ENCODE peak calls at places on chromosomes 11 and 22, in seven cellular contexts. One of them, this sample, is unnamed.

GRCh38 chr11:122723576-122723975 is 68.1 kb downstream of the UBASH3B start:
- DNase-seq in stomach: no peak
- DNase-seq in choroid plexus epithelial cell: peak; percentile 52
- DNase-seq in kidney: no peak
- DNase-seq in psoas muscle: no peak
- DNase-seq in HFF-Myc: no peak
- DNase-seq in AG04450: no peak
- DNase-seq in this sample: no peak

GRCh38 chr22:43419371-43420080 is 7.7 kb downstream of the MPPED1 start:
- DNase-seq in stomach: peak; percentile 68
- DNase-seq in HFF-Myc: no peak
- DNase-seq in kidney: no peak
- DNase-seq in choroid plexus epithelial cell: no peak
- DNase-seq in psoas muscle: no peak
- DNase-seq in AG04450: no peak
- DNase-seq in this sample: no peak

GRCh38 chr11:93131709-93132108 is 66.1 kb downstream of the SLC36A4 start:
- DNase-seq in stomach: no peak
- DNase-seq in HFF-Myc: no peak
- DNase-seq in choroid plexus epithelial cell: no peak
- DNase-seq in kidney: no peak
- DNase-seq in psoas muscle: no peak
- DNase-seq in AG04450: no peak
- DNase-seq in this sample: no peak

GRCh38 chr11:1128333-1129142 is 29.2 kb upstream of the MUC5AC start:
- DNase-seq in psoas muscle: no peak
- DNase-seq in HFF-Myc: no peak
- DNase-seq in stomach: peak; percentile 46
- DNase-seq in choroid plexus epithelial cell: no peak
- DNase-seq in kidney: peak; percentile 58
- DNase-seq in AG04450: no peak
- DNase-seq in this sample: no peak

GRCh38 chr11:12318791-12319733 is 58.3 kb upstream of the PARVA start:
- DNase-seq in psoas muscle: no peak
- DNase-seq in kidney: no peak
- DNase-seq in choroid plexus epithelial cell: peak; percentile 21
- DNase-seq in AG04450: peak; percentile 75
- DNase-seq in HFF-Myc: peak; percentile 88
- DNase-seq in stomach: no peak
- DNase-seq in this sample: no peak

GRCh38 chr22:32674925-32675825 is 126.3 kb upstream of the TIMP3 start:
- DNase-seq in choroid plexus epithelial cell: peak; percentile 70
- DNase-seq in psoas muscle: no peak
- DNase-seq in AG04450: no peak
- DNase-seq in stomach: no peak
- DNase-seq in kidney: no peak
- DNase-seq in HFF-Myc: no peak
- DNase-seq in this sample: no peak

GRCh38 chr11:120314861-120315260 is 10.2 kb upstream of the TLCD5 start:
- DNase-seq in kidney: no peak
- DNase-seq in AG04450: no peak
- DNase-seq in psoas muscle: no peak
- DNase-seq in choroid plexus epithelial cell: no peak
- DNase-seq in stomach: no peak
- DNase-seq in HFF-Myc: no peak
- DNase-seq in this sample: no peak

GRCh38 chr11:112616292-112617088 is 344.7 kb upstream of the NCAM1 start:
- DNase-seq in HFF-Myc: no peak
- DNase-seq in kidney: no peak
- DNase-seq in AG04450: no peak
- DNase-seq in choroid plexus epithelial cell: no peak
- DNase-seq in psoas muscle: no peak
- DNase-seq in stomach: no peak
- DNase-seq in this sample: no peak

GRCh38 chr22:40679964-40680818 is 907 bp downstream of the MCHR1 start:
- DNase-seq in psoas muscle: no peak
- DNase-seq in kidney: no peak
- DNase-seq in choroid plexus epithelial cell: peak; percentile 27
- DNase-seq in AG04450: no peak
- DNase-seq in stomach: no peak
- DNase-seq in HFF-Myc: no peak
- DNase-seq in this sample: no peak

GRCh38 chr22:47724751-47725150 is 962.3 kb downstream of the TBC1D22A start:
- DNase-seq in kidney: no peak
- DNase-seq in AG04450: no peak
- DNase-seq in HFF-Myc: no peak
- DNase-seq in stomach: no peak
- DNase-seq in choroid plexus epithelial cell: no peak
- DNase-seq in psoas muscle: no peak
- DNase-seq in this sample: no peak

GRCh38 chr11:20258496-20258895 is 98.2 kb upstream of the DBX1 start:
- DNase-seq in choroid plexus epithelial cell: no peak
- DNase-seq in AG04450: no peak
- DNase-seq in stomach: no peak
- DNase-seq in kidney: no peak
- DNase-seq in psoas muscle: no peak
- DNase-seq in HFF-Myc: no peak
- DNase-seq in this sample: no peak

GRCh38 chr11:133078012-133078411 is 454.3 kb downstream of the OPCML start:
- DNase-seq in kidney: no peak
- DNase-seq in AG04450: no peak
- DNase-seq in psoas muscle: no peak
- DNase-seq in choroid plexus epithelial cell: no peak
- DNase-seq in HFF-Myc: no peak
- DNase-seq in stomach: no peak
- DNase-seq in this sample: no peak

GRCh38 chr11:15565846-15566245 is 451.1 kb downstream of the INSC start:
- DNase-seq in HFF-Myc: no peak
- DNase-seq in stomach: no peak
- DNase-seq in kidney: no peak
- DNase-seq in AG04450: no peak
- DNase-seq in choroid plexus epithelial cell: no peak
- DNase-seq in psoas muscle: no peak
- DNase-seq in this sample: no peak

GRCh38 chr11:64934765-64935633 is 694 bp downstream of the GPHA2 start:
- DNase-seq in kidney: no peak
- DNase-seq in psoas muscle: no peak
- DNase-seq in choroid plexus epithelial cell: no peak
- DNase-seq in HFF-Myc: no peak
- DNase-seq in stomach: no peak
- DNase-seq in AG04450: no peak
- DNase-seq in this sample: no peak

GRCh38 chr11:110908401-110909106 is 196.3 kb upstream of the ARHGAP20 start:
- DNase-seq in stomach: no peak
- DNase-seq in AG04450: peak; percentile 68
- DNase-seq in kidney: no peak
- DNase-seq in HFF-Myc: no peak
- DNase-seq in psoas muscle: no peak
- DNase-seq in choroid plexus epithelial cell: peak; percentile 95
- DNase-seq in this sample: no peak

GRCh38 chr11:101008961-101009684 is 120.5 kb downstream of the PGR start:
- DNase-seq in kidney: no peak
- DNase-seq in choroid plexus epithelial cell: no peak
- DNase-seq in psoas muscle: no peak
- DNase-seq in stomach: no peak
- DNase-seq in AG04450: no peak
- DNase-seq in HFF-Myc: no peak
- DNase-seq in this sample: no peak

GRCh38 chr22:45584121-45584570 is 81.5 kb downstream of the FBLN1 start:
- DNase-seq in stomach: no peak
- DNase-seq in AG04450: peak; percentile 8
- DNase-seq in psoas muscle: no peak
- DNase-seq in HFF-Myc: no peak
- DNase-seq in kidney: peak; percentile 36
- DNase-seq in choroid plexus epithelial cell: peak; percentile 32
- DNase-seq in this sample: no peak

GRCh38 chr11:121004196-121004840 is 19.6 kb upstream of the TBCEL start:
- DNase-seq in AG04450: no peak
- DNase-seq in psoas muscle: no peak
- DNase-seq in HFF-Myc: no peak
- DNase-seq in stomach: no peak
- DNase-seq in choroid plexus epithelial cell: no peak
- DNase-seq in kidney: no peak
- DNase-seq in this sample: no peak

GRCh38 chr22:26662160-26662559 is 4.8 kb downstream of the MIAT start:
- DNase-seq in stomach: no peak
- DNase-seq in choroid plexus epithelial cell: no peak
- DNase-seq in AG04450: no peak
- DNase-seq in psoas muscle: no peak
- DNase-seq in kidney: no peak
- DNase-seq in HFF-Myc: no peak
- DNase-seq in this sample: no peak

GRCh38 chr22:27850000-27850465 is 48.5 kb upstream of the MN1 start:
- DNase-seq in stomach: peak; percentile 70
- DNase-seq in AG04450: no peak
- DNase-seq in psoas muscle: no peak
- DNase-seq in HFF-Myc: no peak
- DNase-seq in kidney: no peak
- DNase-seq in choroid plexus epithelial cell: peak; percentile 74
- DNase-seq in this sample: no peak

GRCh38 chr11:3091846-3092602 is 34.8 kb upstream of the CARS1 start:
- DNase-seq in choroid plexus epithelial cell: peak; percentile 70
- DNase-seq in kidney: peak; percentile 84
- DNase-seq in HFF-Myc: no peak
- DNase-seq in psoas muscle: peak; percentile 66
- DNase-seq in stomach: peak; percentile 74
- DNase-seq in AG04450: no peak
- DNase-seq in this sample: peak; percentile 70

GRCh38 chr11:20010861-20011225 is 149.4 kb downstream of the DBX1 start:
- DNase-seq in HFF-Myc: no peak
- DNase-seq in kidney: no peak
- DNase-seq in AG04450: no peak
- DNase-seq in stomach: no peak
- DNase-seq in choroid plexus epithelial cell: no peak
- DNase-seq in psoas muscle: no peak
- DNase-seq in this sample: no peak

GRCh38 chr11:97454988-97455387 is 1065.2 kb downstream of the JRKL start:
- DNase-seq in AG04450: no peak
- DNase-seq in stomach: no peak
- DNase-seq in kidney: no peak
- DNase-seq in HFF-Myc: no peak
- DNase-seq in choroid plexus epithelial cell: peak; percentile 83
- DNase-seq in psoas muscle: no peak
- DNase-seq in this sample: no peak

DNA sequence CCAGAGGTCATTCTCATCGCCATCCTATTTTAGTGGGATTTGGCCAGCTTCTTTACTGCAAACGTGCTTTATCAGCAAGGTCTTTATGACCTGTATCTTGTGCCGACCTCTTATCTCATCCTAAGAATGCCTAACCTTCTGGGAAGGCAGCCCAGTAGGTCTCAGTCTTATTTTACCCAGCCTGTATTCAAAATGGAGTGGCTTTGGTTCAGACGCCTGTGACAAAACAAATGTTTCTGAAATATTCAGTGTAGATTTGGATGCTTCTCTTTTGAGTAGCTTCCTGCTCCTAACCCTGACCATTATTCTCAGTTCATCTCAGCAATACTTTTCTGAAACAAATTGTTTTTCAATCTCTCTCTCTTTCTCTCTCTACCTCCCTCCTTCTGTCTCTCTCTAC is 60.1 kb downstream of the TRIM44 start:
- DNase-seq in choroid plexus epithelial cell: no peak
- DNase-seq in HFF-Myc: no peak
- DNase-seq in psoas muscle: no peak
- DNase-seq in stomach: no peak
- DNase-seq in AG04450: no peak
- DNase-seq in kidney: no peak
- DNase-seq in this sample: no peak
- H3K4me3 ChIP-seq in choroid plexus epithelial cell: no peak overlapping the region
- H3K4me3 ChIP-seq in HFF-Myc: no peak overlapping the region
- H3K4me3 ChIP-seq in psoas muscle: no peak overlapping the region
- H3K4me3 ChIP-seq in stomach: no peak overlapping the region
- H3K4me3 ChIP-seq in AG04450: no peak overlapping the region
- H3K4me3 ChIP-seq in kidney: no peak overlapping the region
- H3K4me3 ChIP-seq in this sample: no peak overlapping the region

GRCh38 chr11:17718510-17718962 is 835 bp upstream of the MYOD1 start:
- DNase-seq in stomach: no peak
- DNase-seq in AG04450: no peak
- DNase-seq in kidney: no peak
- DNase-seq in HFF-Myc: no peak
- DNase-seq in choroid plexus epithelial cell: no peak
- DNase-seq in psoas muscle: no peak
- DNase-seq in this sample: no peak

GRCh38 chr11:17720796-17721171 is 1.4 kb downstream of the MYOD1 start:
- DNase-seq in choroid plexus epithelial cell: no peak
- DNase-seq in HFF-Myc: no peak
- DNase-seq in stomach: no peak
- DNase-seq in psoas muscle: no peak
- DNase-seq in AG04450: no peak
- DNase-seq in kidney: no peak
- DNase-seq in this sample: no peak

GRCh38 chr11:17719028-17719939 is at the start of gene MYOD1:
- DNase-seq in psoas muscle: peak; percentile 85
- DNase-seq in stomach: no peak
- DNase-seq in AG04450: no peak
- DNase-seq in HFF-Myc: no peak
- DNase-seq in kidney: no peak
- DNase-seq in choroid plexus epithelial cell: no peak
- DNase-seq in this sample: no peak

GRCh38 chr11:17721242-17721999 is 2.0 kb downstream of the MYOD1 start:
- DNase-seq in AG04450: no peak
- DNase-seq in choroid plexus epithelial cell: no peak
- DNase-seq in psoas muscle: no peak
- DNase-seq in stomach: no peak
- DNase-seq in kidney: no peak
- DNase-seq in HFF-Myc: no peak
- DNase-seq in this sample: no peak

GRCh38 chr11:17719940-17720795 is 797 bp downstream of the MYOD1 start:
- DNase-seq in HFF-Myc: no peak
- DNase-seq in choroid plexus epithelial cell: peak; percentile 13
- DNase-seq in stomach: no peak
- DNase-seq in kidney: no peak
- DNase-seq in AG04450: no peak
- DNase-seq in psoas muscle: no peak
- DNase-seq in this sample: no peak
- H3K4me3 ChIP-seq in HFF-Myc: no peak overlapping the region
- H3K4me3 ChIP-seq in choroid plexus epithelial cell: no peak overlapping the region
- H3K4me3 ChIP-seq in stomach: no peak overlapping the region
- H3K4me3 ChIP-seq in kidney: no peak overlapping the region
- H3K4me3 ChIP-seq in AG04450: no peak overlapping the region
- H3K4me3 ChIP-seq in psoas muscle: peak overlapping the region; percentile 75
- H3K4me3 ChIP-seq in this sample: no peak overlapping the region

GRCh38 chr11:69986421-69987229 is 91.5 kb upstream of the ANO1 start:
- DNase-seq in stomach: no peak
- DNase-seq in kidney: peak; percentile 35
- DNase-seq in choroid plexus epithelial cell: no peak
- DNase-seq in psoas muscle: no peak
- DNase-seq in AG04450: no peak
- DNase-seq in HFF-Myc: no peak
- DNase-seq in this sample: no peak
- H3K4me3 ChIP-seq in stomach: peak overlapping the region; percentile 44
- H3K4me3 ChIP-seq in kidney: no peak overlapping the region
- H3K4me3 ChIP-seq in choroid plexus epithelial cell: no peak overlapping the region
- H3K4me3 ChIP-seq in psoas muscle: peak overlapping the region; percentile 47
- H3K4me3 ChIP-seq in AG04450: peak overlapping the region; percentile 65
- H3K4me3 ChIP-seq in HFF-Myc: no peak overlapping the region
- H3K4me3 ChIP-seq in this sample: no peak overlapping the region

DNA sequence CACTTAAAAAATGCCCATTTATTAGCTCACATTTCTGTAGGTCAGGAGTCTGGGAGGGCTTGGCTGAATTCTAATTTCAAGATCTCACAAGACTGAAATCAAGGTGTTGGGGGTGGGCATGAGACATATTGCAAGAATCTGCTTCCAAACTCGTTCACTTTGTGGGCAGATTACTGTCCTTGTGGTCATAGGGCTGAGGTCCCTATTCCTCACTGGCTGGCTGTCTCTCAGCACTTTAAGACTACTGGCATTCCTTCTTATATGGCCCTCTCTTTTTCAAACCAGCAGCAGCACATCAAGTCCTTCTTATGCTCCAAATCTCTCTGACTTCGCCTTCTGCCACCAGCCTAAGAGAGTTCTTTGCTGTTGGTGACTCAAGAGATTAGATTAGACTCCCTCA is 27.8 kb upstream of the MYOD1 start:
- DNase-seq in choroid plexus epithelial cell: no peak
- DNase-seq in psoas muscle: no peak
- DNase-seq in stomach: no peak
- DNase-seq in kidney: no peak
- DNase-seq in HFF-Myc: no peak
- DNase-seq in AG04450: no peak
- DNase-seq in this sample: no peak
- H3K4me3 ChIP-seq in choroid plexus epithelial cell: no peak overlapping the region
- H3K4me3 ChIP-seq in psoas muscle: no peak overlapping the region
- H3K4me3 ChIP-seq in stomach: no peak overlapping the region
- H3K4me3 ChIP-seq in kidney: no peak overlapping the region
- H3K4me3 ChIP-seq in HFF-Myc: no peak overlapping the region
- H3K4me3 ChIP-seq in AG04450: no peak overlapping the region
- H3K4me3 ChIP-seq in this sample: no peak overlapping the region